ENCODE peak calls at places on chromosomes 3 and 15, in four cellular contexts. One of them, this sample, is unnamed.

GRCh38 chr3:129633751-129634481 is 27.4 kb upstream of the PLXND1 start:
- DNase-seq in IMR-90: no peak
- DNase-seq in H1: no peak
- DNase-seq in mesenchymal stem cell: no peak
- DNase-seq in this sample: no peak

GRCh38 chr3:132840201-132840700 is 118.0 kb upstream of the NPHP3 start:
- DNase-seq in IMR-90: no peak
- DNase-seq in H1: no peak
- DNase-seq in mesenchymal stem cell: no peak
- DNase-seq in this sample: no peak

GRCh38 chr3:153595186-153595815 is 433.3 kb downstream of the RAP2B start:
- DNase-seq in IMR-90: peak; percentile 50
- DNase-seq in H1: no peak
- DNase-seq in mesenchymal stem cell: peak; percentile 45
- DNase-seq in this sample: peak; percentile 8

GRCh38 chr3:124277516-124277890 is 285.6 kb upstream of the ROPN1 start:
- DNase-seq in IMR-90: peak; percentile 22
- DNase-seq in H1: no peak
- DNase-seq in mesenchymal stem cell: no peak
- DNase-seq in this sample: no peak

GRCh38 chr3:118801899-118802298 is 232.7 kb downstream of the IGSF11 start:
- DNase-seq in IMR-90: no peak
- DNase-seq in H1: no peak
- DNase-seq in mesenchymal stem cell: no peak
- DNase-seq in this sample: no peak

GRCh38 chr15:96369825-96370621 is 39.5 kb downstream of the NR2F2 start:
- DNase-seq in IMR-90: no peak
- DNase-seq in H1: no peak
- DNase-seq in mesenchymal stem cell: no peak
- DNase-seq in this sample: no peak

GRCh38 chr15:29081781-29082180 is 187.8 kb downstream of the NSMCE3 start:
- DNase-seq in IMR-90: no peak
- DNase-seq in H1: no peak
- DNase-seq in mesenchymal stem cell: no peak
- DNase-seq in this sample: no peak

GRCh38 chr15:39584662-39585393 is 3.9 kb downstream of the THBS1 start:
- DNase-seq in IMR-90: peak; percentile 28
- DNase-seq in H1: no peak
- DNase-seq in mesenchymal stem cell: peak; percentile 5
- DNase-seq in this sample: no peak

GRCh38 chr3:174247671-174248070 is 611.5 kb upstream of the NAALADL2 start:
- DNase-seq in IMR-90: no peak
- DNase-seq in H1: no peak
- DNase-seq in mesenchymal stem cell: no peak
- DNase-seq in this sample: no peak

GRCh38 chr15:78175333-78175732 is 26.2 kb downstream of the IDH3A start:
- DNase-seq in IMR-90: no peak
- DNase-seq in H1: no peak
- DNase-seq in mesenchymal stem cell: no peak
- DNase-seq in this sample: no peak

GRCh38 chr3:49535971-49536874 is 18.1 kb upstream of the BSN start:
- DNase-seq in IMR-90: peak; percentile 4
- DNase-seq in H1: no peak
- DNase-seq in mesenchymal stem cell: no peak
- DNase-seq in this sample: no peak

GRCh38 chr3:54349231-54349647 is 226.9 kb downstream of the CACNA2D3 start:
- DNase-seq in IMR-90: no peak
- DNase-seq in H1: peak; percentile 19
- DNase-seq in mesenchymal stem cell: no peak
- DNase-seq in this sample: peak; percentile 24

GRCh38 chr3:78899846-78900245 is 868.0 kb downstream of the ROBO1 start:
- DNase-seq in IMR-90: no peak
- DNase-seq in H1: no peak
- DNase-seq in mesenchymal stem cell: no peak
- DNase-seq in this sample: no peak

GRCh38 chr3:141307351-141308059 is 60.8 kb upstream of the ZBTB38 start:
- DNase-seq in IMR-90: no peak
- DNase-seq in H1: no peak
- DNase-seq in mesenchymal stem cell: no peak
- DNase-seq in this sample: no peak

GRCh38 chr3:157494581-157495281 is 8.5 kb downstream of the VEPH1 start:
- DNase-seq in IMR-90: peak; percentile 32
- DNase-seq in H1: no peak
- DNase-seq in mesenchymal stem cell: peak; percentile 19
- DNase-seq in this sample: no peak

GRCh38 chr3:143786229-143787199 is 61.8 kb downstream of the SLC9A9 start:
- DNase-seq in IMR-90: peak; percentile 17
- DNase-seq in H1: no peak
- DNase-seq in mesenchymal stem cell: no peak
- DNase-seq in this sample: no peak

GRCh38 chr15:41992151-41992802 is 19.9 kb upstream of the EHD4 start:
- DNase-seq in IMR-90: no peak
- DNase-seq in H1: no peak
- DNase-seq in mesenchymal stem cell: no peak
- DNase-seq in this sample: no peak

GRCh38 chr15:51874751-51875644 is 45.5 kb downstream of the TMOD3 start:
- DNase-seq in IMR-90: peak; percentile 99
- DNase-seq in H1: no peak
- DNase-seq in mesenchymal stem cell: peak; percentile 98
- DNase-seq in this sample: no peak

GRCh38 chr3:9248232-9249191 is 934 bp downstream of the SRGAP3 start:
- DNase-seq in IMR-90: no peak
- DNase-seq in H1: no peak
- DNase-seq in mesenchymal stem cell: no peak
- DNase-seq in this sample: no peak

GRCh38 chr3:172692751-172693310 is 18.0 kb downstream of the NCEH1 start:
- DNase-seq in IMR-90: no peak
- DNase-seq in H1: no peak
- DNase-seq in mesenchymal stem cell: no peak
- DNase-seq in this sample: no peak

GRCh38 chr3:52930748-52931147 is 33.4 kb upstream of the STIMATE start:
- DNase-seq in IMR-90: no peak
- DNase-seq in H1: no peak
- DNase-seq in mesenchymal stem cell: no peak
- DNase-seq in this sample: no peak

GRCh38 chr3:136955813-136956212 is 2.0 kb upstream of the IL20RB start:
- DNase-seq in IMR-90: peak; percentile 96
- DNase-seq in H1: no peak
- DNase-seq in mesenchymal stem cell: peak; percentile 93
- DNase-seq in this sample: no peak

GRCh38 chr15:82642656-82643055 is 4.5 kb downstream of the CPEB1 start:
- DNase-seq in IMR-90: no peak
- DNase-seq in H1: no peak
- DNase-seq in mesenchymal stem cell: no peak
- DNase-seq in this sample: no peak

GRCh38 chr3:189624130-189624529 is 7.1 kb upstream of the TP63 start:
- DNase-seq in IMR-90: no peak
- DNase-seq in H1: no peak
- DNase-seq in mesenchymal stem cell: no peak
- DNase-seq in this sample: no peak

GRCh38 chr15:50884583-50884982 is 23.9 kb upstream of the AP4E1 start:
- DNase-seq in IMR-90: peak; percentile 61
- DNase-seq in H1: no peak
- DNase-seq in mesenchymal stem cell: peak; percentile 35
- DNase-seq in this sample: no peak

DNA sequence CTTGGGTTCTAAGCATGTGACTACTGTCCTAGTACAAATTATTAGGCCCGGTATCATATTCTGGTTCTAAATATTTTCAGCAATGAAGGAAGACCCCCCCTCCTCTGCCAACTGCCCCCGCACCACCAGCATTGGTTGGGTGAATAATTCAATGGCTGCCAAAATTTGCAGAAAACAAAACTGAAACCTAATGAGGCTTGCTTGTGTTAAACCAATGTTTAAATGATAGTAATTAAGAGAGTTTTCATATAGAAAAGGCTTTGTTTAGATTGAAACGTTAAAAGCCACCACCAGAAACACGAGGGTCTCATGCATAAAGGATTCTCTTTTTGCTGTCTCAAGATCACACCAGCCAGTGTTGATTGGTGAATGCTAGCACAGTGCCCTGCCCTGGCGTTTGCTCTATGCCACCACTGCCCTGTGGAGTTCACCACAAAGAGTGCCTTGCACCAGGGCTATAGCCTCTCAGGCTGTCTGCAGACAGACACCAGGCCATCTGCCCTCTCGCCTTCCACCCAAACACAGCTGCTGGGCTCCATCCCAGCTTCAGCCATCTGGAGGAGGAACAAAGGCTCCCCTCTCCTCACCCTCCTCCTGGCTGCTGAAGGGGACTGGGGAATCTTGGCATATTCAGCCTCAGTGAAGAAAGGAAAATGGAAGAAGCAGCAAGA is 200.3 kb upstream of the PFN2 start:
- DNase-seq in IMR-90: peak; percentile 43
- DNase-seq in H1: no peak
- DNase-seq in mesenchymal stem cell: no peak
- DNase-seq in this sample: no peak
- H4K8ac ChIP-seq in IMR-90: no peak overlapping the region
- H4K8ac ChIP-seq in H1: no peak overlapping the region
- H4K8ac ChIP-seq in mesenchymal stem cell: peak overlapping the region; percentile 7
- H4K8ac ChIP-seq in this sample: no peak overlapping the region

DNA sequence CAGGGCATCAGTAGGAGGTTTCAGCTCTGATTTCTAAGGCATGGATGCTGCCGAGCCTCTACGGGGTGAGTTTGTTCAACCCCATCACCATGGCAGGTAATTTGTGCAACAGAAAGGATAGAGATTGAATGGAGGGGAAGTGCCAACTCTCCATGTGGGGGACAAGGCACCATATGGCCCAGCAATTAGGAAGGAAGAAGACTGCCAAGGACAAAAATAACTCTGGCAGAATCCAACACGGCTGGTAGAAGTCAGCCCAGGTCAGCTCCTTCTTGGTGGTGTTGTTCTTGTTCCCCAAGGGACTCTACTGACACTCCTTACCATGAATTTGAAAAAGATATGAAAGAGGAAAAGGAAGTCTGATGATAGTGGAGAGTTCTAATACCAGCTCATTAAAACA is 503.9 kb downstream of the MAGI1 start:
- DNase-seq in IMR-90: no peak
- DNase-seq in H1: no peak
- DNase-seq in mesenchymal stem cell: no peak
- DNase-seq in this sample: no peak
- H4K8ac ChIP-seq in IMR-90: no peak overlapping the region
- H4K8ac ChIP-seq in H1: no peak overlapping the region
- H4K8ac ChIP-seq in mesenchymal stem cell: no peak overlapping the region
- H4K8ac ChIP-seq in this sample: no peak overlapping the region

GRCh38 chr15:63000706-63001105 is 41.8 kb upstream of the TPM1 start:
- DNase-seq in IMR-90: no peak
- DNase-seq in H1: no peak
- DNase-seq in mesenchymal stem cell: no peak
- DNase-seq in this sample: no peak

GRCh38 chr15:62997441-62997840 is 45.1 kb upstream of the TPM1 start:
- DNase-seq in IMR-90: no peak
- DNase-seq in H1: no peak
- DNase-seq in mesenchymal stem cell: no peak
- DNase-seq in this sample: no peak

GRCh38 chr15:62998262-62998909 is 44.2 kb upstream of the TPM1 start:
- DNase-seq in IMR-90: no peak
- DNase-seq in H1: no peak
- DNase-seq in mesenchymal stem cell: no peak
- DNase-seq in this sample: no peak

GRCh38 chr15:62999178-62999577 is 43.4 kb upstream of the TPM1 start:
- DNase-seq in IMR-90: no peak
- DNase-seq in H1: no peak
- DNase-seq in mesenchymal stem cell: no peak
- DNase-seq in this sample: no peak

GRCh38 chr15:62999923-63000484 is 42.5 kb upstream of the TPM1 start:
- DNase-seq in IMR-90: no peak
- DNase-seq in H1: no peak
- DNase-seq in mesenchymal stem cell: no peak
- DNase-seq in this sample: peak; percentile 67
- H4K8ac ChIP-seq in IMR-90: no peak overlapping the region
- H4K8ac ChIP-seq in H1: no peak overlapping the region
- H4K8ac ChIP-seq in mesenchymal stem cell: no peak overlapping the region
- H4K8ac ChIP-seq in this sample: no peak overlapping the region

DNA sequence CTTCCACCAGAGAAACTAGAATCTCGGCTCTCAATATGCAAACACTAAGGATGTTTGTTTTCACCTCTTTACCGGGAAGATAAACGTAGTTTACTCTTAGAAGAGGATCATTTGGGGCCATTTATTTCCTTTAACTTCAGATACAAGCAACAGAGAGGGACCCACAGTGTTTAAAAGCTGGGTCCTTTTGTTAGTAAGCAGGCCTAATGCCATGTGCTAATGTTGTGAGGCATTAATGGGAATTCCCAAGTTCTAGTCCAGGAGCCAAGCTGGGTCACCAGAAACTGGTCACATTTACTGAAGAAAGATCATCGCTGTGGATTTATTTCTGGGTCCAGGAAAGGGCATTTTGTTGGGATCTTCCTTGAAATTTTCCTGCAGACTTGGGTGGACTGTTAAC is 78.2 kb upstream of the ADAMTS9 start:
- DNase-seq in IMR-90: no peak
- DNase-seq in H1: no peak
- DNase-seq in mesenchymal stem cell: peak; percentile 32
- DNase-seq in this sample: no peak
- H4K8ac ChIP-seq in IMR-90: no peak overlapping the region
- H4K8ac ChIP-seq in H1: no peak overlapping the region
- H4K8ac ChIP-seq in mesenchymal stem cell: no peak overlapping the region
- H4K8ac ChIP-seq in this sample: no peak overlapping the region

DNA sequence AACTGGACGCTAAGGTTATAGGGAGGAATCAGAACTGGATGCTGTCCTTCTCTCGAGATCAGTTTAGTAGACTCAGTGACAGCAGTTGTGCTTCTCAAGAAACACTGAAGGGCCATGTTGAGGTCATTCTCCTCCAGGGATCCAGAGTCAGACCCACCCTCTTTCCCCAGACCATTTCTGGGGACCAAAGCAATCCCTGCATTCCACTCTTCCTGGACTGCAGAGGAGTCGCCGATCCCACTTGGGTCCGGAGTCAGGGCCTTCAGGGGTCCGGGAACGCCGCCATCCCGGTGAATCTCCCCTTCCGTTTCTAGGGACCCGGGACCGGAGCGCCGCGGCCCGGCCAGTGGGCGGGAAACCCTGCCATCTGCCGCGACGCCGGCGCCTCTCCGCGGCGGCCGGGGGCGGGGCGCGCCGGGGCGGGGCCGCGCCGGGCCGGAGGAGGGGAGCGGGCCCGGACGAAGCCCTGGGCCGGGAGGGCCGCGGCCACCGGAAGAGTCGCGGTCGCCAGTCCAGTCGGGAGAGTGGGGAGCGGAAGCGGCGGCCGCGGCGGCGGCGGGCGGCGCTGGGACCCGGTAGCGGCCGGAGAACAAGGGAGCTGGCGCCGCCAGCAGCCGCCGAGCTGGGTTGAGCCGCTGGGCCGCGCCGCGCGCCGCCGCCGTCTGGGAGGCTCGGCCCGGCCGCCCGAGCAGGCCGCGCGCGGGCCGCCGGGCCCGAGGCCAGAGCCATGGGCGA is at the start of gene DVL3:
- DNase-seq in IMR-90: peak; percentile 52
- DNase-seq in H1: no peak
- DNase-seq in mesenchymal stem cell: peak; percentile 64
- DNase-seq in this sample: peak; percentile 72
- H4K8ac ChIP-seq in IMR-90: peak within 1 kb of the TSS; percentile 93
- H4K8ac ChIP-seq in H1: peak within 1 kb of the TSS; percentile 86
- H4K8ac ChIP-seq in mesenchymal stem cell: peak within 1 kb of the TSS; percentile 91
- H4K8ac ChIP-seq in this sample: no peak within 1 kb of the TSS